ENCODE peak calls at places on chromosome 7, in four cellular contexts. I is HCT116, E is OCI-LY7, K is H1. G is an unnamed sample.
A peak's percentile ranks its signal among the peaks of the same experiment; 100 is the strongest.

GRCh38 chr7:158353606-158354570 is 233.7 kb downstream of the PTPRN2 start:
- DNase-seq in I (peak; percentile 22), E (peak; percentile 30), K (peak; percentile 81), G (no peak)

GRCh38 chr7:28785002-28785995 is 172.8 kb downstream of the TRIL start:
- DNase-seq in I (no peak), E (no peak), K (no peak), G (no peak)

GRCh38 chr7:130324270-130324669 is 20.3 kb upstream of the CPA5 start:
- DNase-seq in I (no peak), E (no peak), K (no peak), G (no peak)

GRCh38 chr7:140653319-140654108 is 12.9 kb upstream of the DENND2A start:
- DNase-seq in I (peak; percentile 65), E (peak; percentile 59), K (peak; percentile 70), G (peak; percentile 46)

GRCh38 chr7:36040679-36041078 is 112.4 kb upstream of the EEPD1 start:
- DNase-seq in I (no peak), E (no peak), K (no peak), G (no peak)

GRCh38 chr7:138458576-138459234 is 1.4 kb upstream of the TRIM24 start:
- DNase-seq in I (no peak), E (no peak), K (peak; percentile 63), G (no peak)

GRCh38 chr7:22137026-22137425 is 191.3 kb upstream of the CDCA7L start:
- DNase-seq in I (no peak), E (no peak), K (no peak), G (no peak)

GRCh38 chr7:31776616-31777015 is 89.6 kb downstream of the PPP1R17 start:
- DNase-seq in I (no peak), E (no peak), K (no peak), G (peak; percentile 36)

GRCh38 chr7:2639151-2639993 is 7.6 kb downstream of the TTYH3 start:
- DNase-seq in I (no peak), E (no peak), K (no peak), G (no peak)

GRCh38 chr7:40015790-40016296 is 65.8 kb downstream of the CDK13 start:
- DNase-seq in I (no peak), E (peak; percentile 7), K (no peak), G (no peak)

GRCh38 chr7:105879782-105880181 is 3.4 kb upstream of the ATXN7L1 start:
- DNase-seq in I (no peak), E (no peak), K (no peak), G (no peak)

GRCh38 chr7:73833251-73833919 is 2.6 kb downstream of the CLDN4 start:
- DNase-seq in I (no peak), E (no peak), K (no peak), G (no peak)
- H2AFZ ChIP-seq in I (no peak overlapping the region), E (no peak overlapping the region), K (no peak overlapping the region), G (no peak overlapping the region)

DNA sequence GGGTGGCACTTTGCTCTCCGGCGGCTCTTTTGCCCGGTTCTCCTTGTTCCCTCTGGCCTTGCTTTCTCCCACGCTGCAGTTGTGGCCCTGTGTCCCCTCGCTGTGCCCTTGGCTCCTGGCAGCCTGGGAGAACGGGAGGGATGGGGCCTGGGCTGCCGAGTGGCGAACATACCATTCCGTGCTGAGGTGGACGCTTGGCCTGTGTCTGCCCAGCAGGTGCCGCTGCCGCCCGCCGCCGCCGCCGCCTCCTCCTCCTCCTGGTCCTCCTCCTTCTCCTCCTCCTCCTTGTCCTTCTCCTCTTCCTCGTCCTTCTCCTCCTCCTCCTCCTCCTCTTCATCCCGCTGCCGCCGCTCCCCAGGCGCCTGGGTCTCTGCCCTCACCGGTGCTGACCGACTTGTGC is 36.0 kb downstream of the AGAP3 start:
- DNase-seq in I (no peak), E (no peak), K (no peak), G (no peak)
- TF ChIP-seq CTCF in I (no peak), E (no peak), K (peak; percentile 13), G (no peak)

DNA sequence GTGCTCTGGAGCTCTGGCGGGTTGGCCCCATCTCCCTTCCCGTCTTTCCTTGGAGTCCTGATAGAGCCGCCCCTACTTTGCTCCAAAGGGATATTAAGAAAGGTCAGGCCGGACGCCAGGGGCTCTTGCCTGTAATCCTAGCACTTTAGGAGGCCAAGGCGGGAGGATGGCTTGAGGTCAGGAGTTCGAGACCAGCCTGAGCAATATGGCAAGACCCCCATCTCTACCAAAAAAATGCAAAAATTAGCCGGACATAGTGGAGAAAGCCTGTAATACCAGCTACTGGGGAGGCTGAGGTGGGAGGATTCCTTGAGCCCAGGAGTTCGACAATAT is 313 bp upstream of the MLXIPL start:
- DNase-seq in I (no peak), E (no peak), K (no peak), G (no peak)
- H3K79me2 ChIP-seq in I (peaks cover 16% of the 10 kb centered on the region), E (no peaks in the 10 kb centered on the region), K (no peaks in the 10 kb centered on the region), G (no peaks in the 10 kb centered on the region)

GRCh38 chr7:121908042-121908441 is 35.1 kb downstream of the PTPRZ1 start:
- DNase-seq in I (no peak), E (no peak), K (no peak), G (no peak)
- H2AFZ ChIP-seq in I (no peak overlapping the region), E (no peak overlapping the region), K (no peak overlapping the region), G (no peak overlapping the region)

DNA sequence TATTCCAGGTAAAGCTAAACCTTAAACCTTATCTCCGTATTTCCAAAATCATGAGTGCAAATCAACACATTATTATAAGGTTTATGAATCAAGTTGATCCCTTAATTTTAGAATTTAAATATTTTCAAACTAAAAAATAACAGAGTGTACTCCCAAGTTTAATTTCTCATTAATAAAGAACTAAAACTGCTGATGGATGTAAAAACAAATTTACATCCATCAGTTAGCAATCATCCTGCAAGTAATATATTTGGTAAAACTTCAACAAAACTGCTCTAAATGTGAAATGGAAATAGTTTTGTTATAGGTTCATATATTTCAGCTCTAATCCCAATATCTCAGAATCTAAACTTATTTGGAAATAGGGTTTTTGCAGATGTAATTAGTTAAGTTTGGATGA is 71.3 kb upstream of the ZNF804B start:
- DNase-seq in I (no peak), E (no peak), K (no peak), G (no peak)
- TF ChIP-seq CTCF in I (no peak), E (no peak), K (no peak), G (no peak)

GRCh38 chr7:10560497-10560896 is 413.2 kb upstream of the PHF14 start:
- DNase-seq in I (no peak), E (no peak), K (no peak), G (no peak)

GRCh38 chr7:10557375-10557774 is 416.3 kb upstream of the PHF14 start:
- DNase-seq in I (no peak), E (no peak), K (no peak), G (no peak)
- H3K79me2 ChIP-seq in I (no peaks in the 10 kb centered on the region), E (no peaks in the 10 kb centered on the region), K (no peaks in the 10 kb centered on the region), G (no peaks in the 10 kb centered on the region)

DNA sequence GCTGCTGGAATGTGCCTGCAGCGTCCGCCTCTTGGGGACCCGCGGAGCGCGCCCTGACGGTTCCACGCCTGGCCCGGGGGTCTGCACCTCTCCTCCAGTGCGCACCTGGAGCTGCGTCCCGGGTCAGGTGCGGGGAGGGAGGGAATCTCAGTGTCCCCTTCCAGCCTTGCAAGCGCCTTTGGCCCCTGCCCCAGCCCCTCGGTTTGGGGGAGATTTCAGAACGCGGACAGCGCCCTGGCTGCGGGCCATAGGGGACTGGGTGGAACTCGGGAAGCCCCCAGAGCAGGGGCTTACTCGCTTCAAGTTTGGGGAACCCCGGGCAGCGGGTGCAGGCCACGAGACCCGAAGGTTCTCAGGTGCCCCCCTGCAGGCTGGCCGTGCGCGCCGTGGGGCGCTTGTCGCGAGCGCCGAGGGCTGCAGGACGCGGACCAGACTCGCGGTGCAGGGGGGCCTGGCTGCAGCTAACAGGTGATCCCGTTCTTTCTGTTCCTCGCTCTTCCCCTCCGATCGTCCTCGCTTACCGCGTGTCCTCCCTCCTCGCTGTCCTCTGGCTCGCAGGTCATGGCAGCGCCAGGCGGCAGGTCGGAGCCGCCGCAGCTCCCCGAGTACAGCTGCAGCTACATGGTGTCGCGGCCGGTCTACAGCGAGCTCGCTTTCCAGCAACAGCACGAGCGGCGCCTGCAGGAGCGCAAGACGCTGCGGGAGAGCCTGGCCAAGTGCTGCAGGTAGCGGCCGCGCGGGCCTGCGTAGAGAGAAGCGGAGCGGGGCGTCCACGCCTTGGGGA is 645 bp downstream of the SLC26A4 start:
- DNase-seq in I (no peak), E (no peak), K (peak; percentile 76), G (no peak)
- H2AFZ ChIP-seq in I (no peak overlapping the region), E (no peak overlapping the region), K (no peak overlapping the region), G (peak overlapping the region; percentile 81)

G was measured in keratinocyte.